ENCODE peak calls at places on chromosomes 6 and 20, in ten cellular contexts. Z, H, Q, R, M, I, C, L, U and G are unnamed samples.

GRCh38 chr6:45663181-45664180 is 285.7 kb upstream of the SUPT3H start:
- DNase-seq in H (no peak), R (no peak), U (no peak), M (no peak), Q (no peak), I (peak; percentile 58), C (peak; percentile 70), L (no peak), Z (peak; percentile 17), G (no peak)

GRCh38 chr20:50371878-50372769 is 138.1 kb upstream of the PTPN1 start:
- DNase-seq in H (no peak), Q (no peak), L (no peak), M (no peak), I (no peak), U (no peak), Z (no peak), R (no peak), C (no peak), G (peak; percentile 87)

GRCh38 chr20:38111366-38112232 is 53.5 kb downstream of the TGM2 start:
- DNase-seq in L (no peak), M (no peak), I (peak; percentile 46), R (no peak), H (no peak), C (no peak), U (no peak), Q (no peak), Z (no peak), G (no peak)

GRCh38 chr20:63955281-63955845 is 853 bp downstream of the UCKL1 start:
- DNase-seq in I (no peak), L (peak; percentile 28), H (peak; percentile 64), Z (peak; percentile 53), Q (peak; percentile 31), C (peak; percentile 76), U (peak; percentile 77), R (no peak), M (no peak), G (peak; percentile 29)

GRCh38 chr20:51711426-51711825 is 56.8 kb downstream of the ATP9A start:
- DNase-seq in C (no peak), L (no peak), I (no peak), U (no peak), Q (no peak), Z (no peak), M (no peak), H (no peak), R (no peak), G (no peak)

GRCh38 chr6:89999154-89999553 is 104.9 kb downstream of the GJA10 start:
- DNase-seq in M (peak; percentile 63), C (no peak), I (peak; percentile 68), R (peak; percentile 24), Z (peak; percentile 44), L (no peak), H (no peak), U (no peak), Q (peak; percentile 27), G (peak; percentile 95)

GRCh38 chr20:45341939-45342862 is 6.0 kb downstream of the SDC4 start:
- DNase-seq in M (peak; percentile 90), U (no peak), I (peak; percentile 84), H (no peak), L (peak; percentile 51), R (peak; percentile 54), Z (peak; percentile 73), C (peak; percentile 85), Q (no peak), G (peak; percentile 42)

GRCh38 chr20:4817230-4817671 is 95.5 kb downstream of the PRND start:
- DNase-seq in L (peak; percentile 7), M (no peak), I (no peak), U (no peak), R (no peak), H (no peak), C (no peak), Q (peak; percentile 49), Z (no peak), G (peak; percentile 6)

GRCh38 chr20:29873946-29874345 is 1383.5 kb upstream of the DEFB115 start:
- DNase-seq in R (no peak), Z (peak; percentile 45), Q (peak; percentile 51), L (peak; percentile 19), M (peak; percentile 61), H (peak; percentile 57), C (peak; percentile 86), U (peak; percentile 38), I (peak; percentile 59), G (no peak)

GRCh38 chr6:108689279-108690161 is 128.8 kb downstream of the FOXO3 start:
- DNase-seq in C (peak; percentile 87), I (peak; percentile 82), L (peak; percentile 78), Z (peak; percentile 88), R (peak; percentile 80), H (peak; percentile 16), U (no peak), M (peak; percentile 94), Q (peak; percentile 84), G (peak; percentile 100)

GRCh38 chr6:155267411-155267810 is 3.6 kb downstream of the CLDN20 start:
- DNase-seq in Q (no peak), C (no peak), H (no peak), M (no peak), I (no peak), Z (no peak), U (no peak), R (no peak), L (no peak), G (no peak)

GRCh38 chr6:26025894-26026832 is 61.1 kb upstream of the HFE start:
- DNase-seq in H (peak; percentile 79), R (peak; percentile 98), I (peak; percentile 98), M (peak; percentile 97), L (peak; percentile 93), Z (peak; percentile 94), Q (peak; percentile 92), U (peak; percentile 59), C (peak; percentile 87), G (peak; percentile 96)

GRCh38 chr6:52694404-52694803 is 23.5 kb downstream of the TMEM14A start:
- DNase-seq in C (no peak), M (no peak), L (no peak), I (no peak), H (no peak), U (no peak), R (no peak), Q (no peak), Z (no peak), G (no peak)

GRCh38 chr6:52693777-52694176 is 22.9 kb downstream of the TMEM14A start:
- DNase-seq in H (no peak), R (no peak), I (no peak), Z (no peak), Q (no peak), C (no peak), U (no peak), M (no peak), L (no peak), G (no peak)

GRCh38 chr6:52696418-52696817 is 25.5 kb downstream of the TMEM14A start:
- DNase-seq in Q (no peak), L (no peak), M (no peak), U (no peak), C (no peak), H (no peak), R (no peak), Z (no peak), I (no peak), G (no peak)

GRCh38 chr6:52697903-52698302 is 27.0 kb downstream of the TMEM14A start:
- DNase-seq in C (no peak), Z (no peak), U (no peak), I (no peak), L (no peak), Q (no peak), R (no peak), M (no peak), H (no peak), G (peak; percentile 56)
- TF ChIP-seq CTCF in C (no peak), Z (no peak), U (no peak), I (no peak), L (no peak), Q (peak; percentile 2), R (no peak), M (no peak), H (no peak), G (no peak)

GRCh38 chr6:169070506-169071176 is 183.0 kb downstream of the THBS2 start:
- DNase-seq in Q (peak; percentile 99), Z (peak; percentile 67), I (peak; percentile 94), M (peak; percentile 37), H (no peak), L (peak; percentile 100), U (no peak), R (peak; percentile 84), C (no peak), G (peak; percentile 96)
- TF ChIP-seq CTCF in Q (peak; percentile 32), Z (no peak), I (no peak), M (no peak), H (no peak), L (peak; percentile 39), U (no peak), R (no peak), C (no peak), G (no peak)

DNA sequence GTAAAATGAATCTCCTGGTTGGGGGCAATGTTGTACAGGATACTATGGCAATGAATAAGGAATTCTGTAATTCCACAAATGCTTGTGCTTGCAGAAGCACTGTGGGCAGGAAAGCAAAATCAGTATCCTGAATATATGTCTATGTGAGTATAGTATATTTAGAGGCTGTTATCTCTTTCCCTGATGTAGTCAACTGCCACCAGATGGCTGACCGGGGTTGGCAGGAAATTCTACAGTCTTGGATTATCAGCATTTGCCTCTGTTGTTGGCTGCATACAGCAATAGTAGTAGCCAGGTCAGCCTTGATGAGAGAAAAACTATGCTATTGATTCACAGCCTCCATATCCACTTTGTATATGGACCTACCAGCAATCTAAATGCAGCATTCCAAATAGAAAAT is 425.1 kb upstream of the JAG1 start:
- DNase-seq in H (no peak), L (no peak), Z (no peak), C (no peak), R (no peak), M (no peak), Q (no peak), I (no peak), U (no peak), G (peak; percentile 25)
- TF ChIP-seq CTCF in H (peak; percentile 5), L (peak; percentile 41), Z (peak; percentile 47), C (no peak), R (no peak), M (no peak), Q (peak; percentile 19), I (no peak), U (no peak), G (peak; percentile 11)

GRCh38 chr20:35884541-35884865 is 69.8 kb downstream of the SCAND1 start:
- DNase-seq in R (no peak), M (no peak), L (no peak), Q (no peak), H (no peak), U (no peak), C (no peak), Z (no peak), I (no peak), G (no peak)

GRCh38 chr20:35885212-35885611 is 69.1 kb downstream of the SCAND1 start:
- DNase-seq in C (no peak), M (no peak), I (no peak), L (no peak), U (no peak), Q (no peak), Z (no peak), H (no peak), R (no peak), G (no peak)

GRCh38 chr20:35883341-35883777 is 70.9 kb downstream of the SCAND1 start:
- DNase-seq in Q (no peak), H (no peak), C (no peak), U (no peak), Z (no peak), I (no peak), M (no peak), L (no peak), R (no peak), G (no peak)

GRCh38 chr20:35881676-35882075 is 72.6 kb downstream of the SCAND1 start:
- DNase-seq in C (no peak), Q (no peak), M (no peak), H (no peak), Z (no peak), U (no peak), I (no peak), L (no peak), R (no peak), G (no peak)

GRCh38 chr20:35883778-35884540 is 70.3 kb downstream of the SCAND1 start:
- DNase-seq in Q (peak; percentile 100), U (peak; percentile 48), R (peak; percentile 87), I (peak; percentile 92), H (no peak), Z (peak; percentile 52), L (peak; percentile 100), C (peak; percentile 59), M (peak; percentile 69), G (peak; percentile 99)
- TF ChIP-seq CTCF in Q (peak; percentile 83), U (peak; percentile 66), R (peak; percentile 78), I (peak; percentile 63), H (peak; percentile 72), Z (peak; percentile 83), L (peak; percentile 87), C (peak; percentile 46), M (peak; percentile 62), G (peak; percentile 83)